ENCODE peak calls at places on chromosomes 11 and 22, in ten cellular contexts. C is HEK293T; B is GM13976; X is ACHN; O is hepatocyte; V is frontal cortex; Z is central memory CD4-positive, alpha-beta T cell; Q is astrocyte of the spinal cord; F is lung; U is cortex of kidney. N is an unnamed sample.

GRCh38 chr11:111983187-111983986 is 41.8 kb upstream of the DLAT start:
- DNase-seq in C (no peak), B (no peak), X (no peak), O (peak; percentile 83), V (no peak), Z (no peak), Q (peak; percentile 46), F (peak; percentile 60), U (no peak), N (peak; percentile 87)

GRCh38 chr11:8917157-8917820 is 6.3 kb downstream of the AKIP1 start:
- DNase-seq in C (no peak), B (no peak), X (peak; percentile 88), O (peak; percentile 62), V (no peak), Z (no peak), Q (peak; percentile 95), F (peak; percentile 59), U (no peak), N (peak; percentile 28)

GRCh38 chr22:33565580-33565995 is 354.7 kb downstream of the LARGE1 start:
- DNase-seq in C (no peak), B (no peak), X (no peak), O (no peak), V (no peak), Z (no peak), Q (no peak), F (no peak), U (no peak), N (no peak)

GRCh38 chr11:110130642-110131238 is 37.5 kb downstream of the ZC3H12C start:
- DNase-seq in C (peak; percentile 50), B (no peak), X (no peak), O (peak; percentile 16), V (no peak), Z (no peak), Q (peak; percentile 69), F (no peak), U (no peak), N (no peak)

GRCh38 chr11:92890836-92891235 is 78.6 kb upstream of the MTNR1B start:
- DNase-seq in C (no peak), B (no peak), X (no peak), O (no peak), V (no peak), Z (no peak), Q (no peak), F (no peak), U (no peak), N (no peak)

GRCh38 chr11:104073950-104074349 is 37.5 kb downstream of the DDI1 start:
- DNase-seq in C (no peak), B (no peak), X (no peak), O (peak; percentile 42), V (no peak), Z (no peak), Q (no peak), F (no peak), U (no peak), N (no peak)

GRCh38 chr11:35030716-35031213 is 108.2 kb upstream of the CD44 start:
- DNase-seq in C (peak; percentile 12), B (no peak), X (peak; percentile 92), O (peak; percentile 69), V (no peak), Z (no peak), Q (peak; percentile 97), F (peak; percentile 37), U (no peak), N (peak; percentile 87)

GRCh38 chr11:132033051-132033450 is 662.6 kb downstream of the NTM start:
- DNase-seq in C (no peak), B (no peak), X (no peak), O (no peak), V (no peak), Z (no peak), Q (no peak), F (no peak), U (no peak), N (no peak)

GRCh38 chr22:17734197-17734596 is 40.1 kb downstream of the BID start:
- DNase-seq in C (no peak), B (peak; percentile 51), X (no peak), O (no peak), V (no peak), Z (no peak), Q (peak; percentile 65), F (no peak), U (no peak), N (no peak)

GRCh38 chr11:83865636-83866461 is 579.7 kb upstream of the CCDC90B start:
- DNase-seq in C (no peak), B (no peak), X (no peak), O (no peak), V (no peak), Z (no peak), Q (peak; percentile 70), F (no peak), U (no peak), N (no peak)

GRCh38 chr22:43182726-43183125 is 4.2 kb downstream of the TTLL12 start:
- DNase-seq in C (no peak), B (no peak), X (no peak), O (no peak), V (no peak), Z (no peak), Q (no peak), F (no peak), U (no peak), N (no peak)

GRCh38 chr11:62245271-62245753 is 3.3 kb downstream of the SCGB1D2 start:
- DNase-seq in C (peak; percentile 25), B (peak; percentile 38), X (peak; percentile 30), O (peak; percentile 69), V (no peak), Z (no peak), Q (peak; percentile 33), F (no peak), U (no peak), N (peak; percentile 37)

GRCh38 chr11:102410382-102410784 is 42.2 kb downstream of the TMEM123 start:
- DNase-seq in C (no peak), B (no peak), X (no peak), O (peak; percentile 47), V (no peak), Z (no peak), Q (peak; percentile 37), F (no peak), U (no peak), N (no peak)

GRCh38 chr11:10599388-10600175 is 31.1 kb upstream of the LYVE1 start:
- DNase-seq in C (no peak), B (no peak), X (no peak), O (peak; percentile 46), V (no peak), Z (no peak), Q (peak; percentile 43), F (no peak), U (no peak), N (no peak)

GRCh38 chr11:72589802-72590761 is 84.1 kb downstream of the PDE2A start:
- DNase-seq in C (peak; percentile 70), B (peak; percentile 72), X (peak; percentile 55), O (peak; percentile 71), V (no peak), Z (peak; percentile 36), Q (peak; percentile 14), F (no peak), U (no peak), N (peak; percentile 68)

GRCh38 chr11:116994195-116994594 is 104.0 kb downstream of the SIK3 start:
- DNase-seq in C (no peak), B (no peak), X (no peak), O (no peak), V (no peak), Z (no peak), Q (no peak), F (no peak), U (no peak), N (no peak)

GRCh38 chr11:92993004-92993403 is 23.6 kb downstream of the MTNR1B start:
- DNase-seq in C (no peak), B (no peak), X (no peak), O (no peak), V (no peak), Z (no peak), Q (no peak), F (no peak), U (no peak), N (no peak)

GRCh38 chr11:6455070-6455469 is 14.3 kb upstream of the HPX start:
- DNase-seq in C (no peak), B (no peak), X (no peak), O (no peak), V (no peak), Z (no peak), Q (no peak), F (no peak), U (no peak), N (no peak)

GRCh38 chr11:61369372-61370348 is 7.5 kb downstream of the TMEM138 start:
- DNase-seq in C (no peak), B (no peak), X (no peak), O (no peak), V (no peak), Z (no peak), Q (peak; percentile 69), F (peak; percentile 45), U (no peak), N (peak; percentile 32)

N was measured in SK-MEL-5.